ENCODE peak calls at places on chromosome 2, in seven cellular contexts. E is transverse colon, N is foreskin fibroblast, S is Panc1, M is GM23338, V is neural progenitor cell, H is left ventricle myocardium inferior. U is an unnamed sample.

GRCh38 chr2:9440058-9440727 is 16.7 kb downstream of the CPSF3 start:
- DNase-seq in E (no peak), N (peak), S (no peak), M (no peak), V (no peak), H (no peak), U (no peak)

GRCh38 chr2:165149439-165149838 is 54.4 kb downstream of the SCN3A start:
- DNase-seq in E (no peak), N (no peak), S (no peak), M (no peak), V (no peak), H (no peak), U (no peak)

GRCh38 chr2:168165985-168166901 is 81.2 kb downstream of the STK39 start:
- DNase-seq in E (no peak), N (no peak), S (no peak), M (no peak), V (no peak), H (no peak), U (no peak)

GRCh38 chr2:13413989-13414388 is 697.3 kb downstream of the TRIB2 start:
- DNase-seq in E (no peak), N (no peak), S (no peak), M (peak), V (no peak), H (no peak), U (peak)

GRCh38 chr2:72003796-72004195 is 143.9 kb downstream of the CYP26B1 start:
- DNase-seq in E (no peak), N (no peak), S (no peak), M (no peak), V (no peak), H (no peak), U (peak)

GRCh38 chr2:153163055-153163454 is 315.5 kb downstream of the RPRM start:
- DNase-seq in E (no peak), N (no peak), S (peak), M (peak), V (peak), H (no peak), U (peak)

GRCh38 chr2:238061310-238062202 is 755 bp downstream of the SCLY start:
- DNase-seq in E (peak), N (peak), S (no peak), M (peak), V (peak), H (peak), U (peak)

GRCh38 chr2:64276417-64277095 is 132.3 kb upstream of the PELI1 start:
- DNase-seq in E (no peak), N (peak), S (no peak), M (peak), V (peak), H (no peak), U (peak)

GRCh38 chr2:240520143-240520973 is 37.4 kb downstream of the ANKMY1 start:
- DNase-seq in E (no peak), N (peak), S (no peak), M (peak), V (peak), H (no peak), U (peak)

GRCh38 chr2:119486886-119487285 is 37.4 kb downstream of the SCTR start:
- DNase-seq in E (no peak), N (no peak), S (no peak), M (no peak), V (no peak), H (no peak), U (no peak)

GRCh38 chr2:177298191-177298590 is 33.7 kb upstream of the NFE2L2 start:
- DNase-seq in E (no peak), N (peak), S (no peak), M (no peak), V (no peak), H (no peak), U (no peak)

GRCh38 chr2:10327896-10328666 is 25.4 kb downstream of the HPCAL1 start:
- DNase-seq in E (peak), N (no peak), S (no peak), M (no peak), V (no peak), H (no peak), U (no peak)

GRCh38 chr2:50953021-50953420 is 78.9 kb downstream of the NRXN1 start:
- DNase-seq in E (no peak), N (peak), S (no peak), M (no peak), V (no peak), H (no peak), U (no peak)

GRCh38 chr2:168730391-168730790 is 72.0 kb upstream of the NOSTRIN start:
- DNase-seq in E (no peak), N (peak), S (no peak), M (peak), V (peak), H (no peak), U (peak)

GRCh38 chr2:217703102-217703501 is 299.7 kb downstream of the TNS1 start:
- DNase-seq in E (no peak), N (no peak), S (no peak), M (no peak), V (no peak), H (no peak), U (no peak)

GRCh38 chr2:200619275-200619674 is 33.5 kb downstream of the AOX1 start:
- DNase-seq in E (no peak), N (peak), S (no peak), M (no peak), V (no peak), H (no peak), U (no peak)

GRCh38 chr2:227719637-227720036 is 1.8 kb upstream of the SLC19A3 start:
- DNase-seq in E (no peak), N (no peak), S (no peak), M (no peak), V (no peak), H (no peak), U (no peak)

GRCh38 chr2:227720680-227721079 is 2.9 kb upstream of the SLC19A3 start:
- DNase-seq in E (no peak), N (no peak), S (no peak), M (no peak), V (no peak), H (no peak), U (no peak)

GRCh38 chr2:227716501-227716900 is 1.3 kb downstream of the SLC19A3 start:
- DNase-seq in E (no peak), N (no peak), S (no peak), M (no peak), V (no peak), H (no peak), U (no peak)

GRCh38 chr2:227717687-227718567 is at the start of gene SLC19A3:
- DNase-seq in E (peak), N (peak), S (no peak), M (peak), V (peak), H (peak), U (peak)
- H3K4me3 ChIP-seq in E (peak), N (peak), S (peak), M (peak), V (peak), H (peak), U (peak)

GRCh38 chr2:130963849-130964793 is 127.4 kb downstream of the ARHGEF4 start:
- DNase-seq in E (no peak), N (peak), S (no peak), M (peak), V (peak), H (no peak), U (peak)
- H3K4me3 ChIP-seq in E (no peak), N (no peak), S (no peak), M (peak), V (peak), H (peak), U (peak)

GRCh38 chr2:16013571-16013970 is 73.2 kb downstream of the MYCN start:
- DNase-seq in E (no peak), N (no peak), S (no peak), M (peak), V (no peak), H (no peak), U (peak)

GRCh38 chr2:16015210-16015902 is 75.0 kb downstream of the MYCN start:
- DNase-seq in E (no peak), N (no peak), S (no peak), M (no peak), V (no peak), H (no peak), U (no peak)

GRCh38 chr2:16014802-16015201 is 74.5 kb downstream of the MYCN start:
- DNase-seq in E (no peak), N (no peak), S (no peak), M (no peak), V (no peak), H (no peak), U (peak)

GRCh38 chr2:16012626-16013501 is 72.5 kb downstream of the MYCN start:
- DNase-seq in E (peak), N (no peak), S (no peak), M (peak), V (peak), H (no peak), U (peak)

GRCh38 chr2:16014041-16014787 is 73.9 kb downstream of the MYCN start:
- DNase-seq in E (peak), N (no peak), S (no peak), M (peak), V (no peak), H (peak), U (peak)
- H3K4me3 ChIP-seq in E (no peak), N (no peak), S (no peak), M (peak), V (no peak), H (peak), U (no peak)

DNA sequence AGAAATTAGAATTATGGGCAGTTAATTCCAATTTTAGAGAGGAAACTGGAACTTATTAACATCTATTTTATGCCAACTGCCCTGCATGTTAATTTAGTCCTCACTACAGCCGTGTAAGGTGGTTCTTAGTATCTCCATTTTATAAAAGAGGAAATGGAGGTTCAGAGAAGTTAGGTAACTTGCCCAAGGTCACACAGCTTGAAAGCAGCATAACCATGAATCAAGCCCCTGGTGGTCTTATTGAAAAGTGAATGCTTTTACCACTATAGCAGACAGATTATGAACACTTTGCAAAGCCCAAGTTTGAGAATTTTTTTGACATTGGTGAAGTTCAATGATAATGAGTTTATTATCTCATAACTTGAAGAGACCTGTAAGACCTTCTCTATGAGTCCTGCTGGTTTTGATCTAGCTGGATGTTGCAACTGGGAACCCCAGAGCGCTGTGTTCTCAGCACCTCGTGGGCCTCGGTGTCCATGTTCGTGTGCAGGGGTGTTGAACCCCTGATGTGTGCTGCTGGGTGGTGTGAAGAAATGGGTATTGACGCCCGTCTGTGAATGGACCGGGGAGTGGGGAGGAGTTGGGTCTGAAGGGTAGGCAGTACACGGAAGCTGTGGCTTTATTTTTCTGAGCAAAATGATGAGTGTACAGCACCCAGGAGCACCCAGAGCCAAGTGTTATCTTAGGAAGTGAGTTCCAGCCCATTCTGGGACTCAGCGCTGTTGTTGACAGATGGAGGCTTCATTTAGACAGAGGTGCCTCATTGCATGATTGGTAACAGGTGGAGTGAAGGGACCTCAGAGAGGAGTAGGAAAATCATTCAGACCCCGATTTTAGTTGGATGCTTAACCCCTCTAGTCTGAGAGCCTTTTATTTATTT is 9.7 kb downstream of the GREB1 start:
- DNase-seq in E (no peak), N (no peak), S (no peak), M (no peak), V (no peak), H (no peak), U (no peak)
- H3K4me3 ChIP-seq in E (no peak), N (no peak), S (no peak), M (no peak), V (no peak), H (no peak), U (no peak)

DNA sequence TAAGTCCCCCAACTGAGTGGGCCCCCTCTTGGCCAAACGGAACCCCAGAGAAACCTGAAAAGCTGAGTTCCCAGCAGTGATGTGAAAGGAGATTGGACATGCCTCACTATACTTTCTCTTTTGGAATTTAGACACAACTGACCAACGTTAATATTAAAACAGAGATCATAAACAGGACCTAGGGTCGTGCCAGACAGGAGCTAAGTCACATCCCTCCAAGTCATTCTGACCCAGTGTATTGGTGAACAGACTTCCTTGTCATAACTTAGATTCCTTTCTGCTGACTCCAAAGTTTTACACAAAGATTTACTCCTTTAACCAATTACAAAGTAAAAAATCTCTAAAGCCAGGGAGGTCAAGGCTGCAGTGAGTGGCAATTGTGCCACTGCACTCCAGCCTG is 46.9 kb downstream of the UXS1 start:
- DNase-seq in E (no peak), N (peak), S (no peak), M (no peak), V (no peak), H (no peak), U (no peak)
- H3K4me3 ChIP-seq in E (no peak), N (no peak), S (no peak), M (no peak), V (no peak), H (no peak), U (no peak)

GRCh38 chr2:85410584-85411404 is 628 bp upstream of the CAPG start:
- DNase-seq in E (no peak), N (peak), S (no peak), M (no peak), V (no peak), H (no peak), U (no peak)
- H3K4me3 ChIP-seq in E (no peak), N (no peak), S (no peak), M (no peak), V (no peak), H (no peak), U (no peak)